ENCODE peak calls at places on chromosomes 11 and 22, in six cellular contexts. G is H1, K is GM12892, J is HepG2, C is K562, Y is GM12878. Z is an unnamed sample.

GRCh38 chr22:21585389-21585788 is 17.9 kb downstream of the UBE2L3 start:
- DNase-seq in G (no peak), K (no peak), J (no peak), C (no peak), Y (no peak), Z (no peak)

GRCh38 chr11:11608783-11609232 is 13.0 kb downstream of the GALNT18 start:
- DNase-seq in G (no peak), K (no peak), J (no peak), C (no peak), Y (no peak), Z (no peak)

GRCh38 chr22:42959472-42960145 is 55.3 kb downstream of the PACSIN2 start:
- DNase-seq in G (no peak), K (no peak), J (peak; percentile 92), C (peak; percentile 40), Y (no peak), Z (no peak)

GRCh38 chr22:38760477-38761201 is 4.8 kb upstream of the SUN2 start:
- DNase-seq in G (no peak), K (no peak), J (peak; percentile 21), C (no peak), Y (no peak), Z (no peak)

GRCh38 chr11:106030609-106031008 is 8.6 kb upstream of the MSANTD4 start:
- DNase-seq in G (no peak), K (no peak), J (no peak), C (no peak), Y (no peak), Z (no peak)

GRCh38 chr11:44889266-44889665 is 61.4 kb downstream of the TP53I11 start:
- DNase-seq in G (no peak), K (no peak), J (no peak), C (no peak), Y (no peak), Z (no peak)

GRCh38 chr11:134374171-134374570 is 37.9 kb downstream of the B3GAT1 start:
- DNase-seq in G (no peak), K (no peak), J (no peak), C (no peak), Y (no peak), Z (no peak)

GRCh38 chr22:43796567-43796966 is 15.5 kb downstream of the EFCAB6 start:
- DNase-seq in G (no peak), K (no peak), J (no peak), C (no peak), Y (no peak), Z (no peak)

GRCh38 chr11:126490261-126490660 is 134.8 kb downstream of the ST3GAL4 start:
- DNase-seq in G (no peak), K (no peak), J (no peak), C (no peak), Y (no peak), Z (no peak)

GRCh38 chr22:35777335-35777975 is 59.8 kb downstream of the APOL5 start:
- DNase-seq in G (no peak), K (no peak), J (no peak), C (no peak), Y (no peak), Z (no peak)

GRCh38 chr11:62755086-62755615 is 1.2 kb upstream of the ZBTB3 start:
- DNase-seq in G (no peak), K (no peak), J (peak; percentile 37), C (no peak), Y (no peak), Z (no peak)

GRCh38 chr11:63814383-63814736 is 1.1 kb downstream of the SPINDOC start:
- DNase-seq in G (no peak), K (no peak), J (no peak), C (no peak), Y (no peak), Z (no peak)

GRCh38 chr22:36568846-36569245 is 39.9 kb upstream of the EIF3D start:
- DNase-seq in G (no peak), K (no peak), J (no peak), C (no peak), Y (no peak), Z (no peak)

GRCh38 chr22:49361164-49361563 is 466.5 kb downstream of the BRD1 start:
- DNase-seq in G (no peak), K (no peak), J (no peak), C (no peak), Y (no peak), Z (no peak)

GRCh38 chr11:105838668-105839403 is 183.2 kb downstream of the MSANTD4 start:
- DNase-seq in G (no peak), K (no peak), J (no peak), C (no peak), Y (no peak), Z (no peak)

GRCh38 chr22:24146190-24146616 is 35.1 kb upstream of the SUSD2 start:
- DNase-seq in G (no peak), K (peak; percentile 53), J (peak; percentile 80), C (peak; percentile 41), Y (no peak), Z (peak; percentile 66)

GRCh38 chr11:125287467-125288232 is 123.1 kb downstream of the PKNOX2 start:
- DNase-seq in G (no peak), K (no peak), J (no peak), C (no peak), Y (no peak), Z (no peak)

GRCh38 chr11:59756845-59757244 is 1.7 kb downstream of the STX3 start:
- DNase-seq in G (no peak), K (no peak), J (no peak), C (peak; percentile 64), Y (no peak), Z (peak; percentile 19)

GRCh38 chr22:31345331-31346254 is 553 bp downstream of the PATZ1 start:
- DNase-seq in G (peak; percentile 53), K (peak; percentile 94), J (peak; percentile 70), C (peak; percentile 92), Y (peak; percentile 39), Z (peak; percentile 93)

GRCh38 chr22:41468381-41469217 is at the start of the genes ACO2 and PHF5A:
- DNase-seq in G (peak; percentile 85), K (peak; percentile 93), J (peak; percentile 96), C (peak; percentile 77), Y (peak; percentile 98), Z (peak; percentile 93)
- TF ChIP-seq POLR2A in G (peak; percentile 91), K (peak; percentile 74), J (peak; percentile 82), C (peak; percentile 83), Y (peak; percentile 81), Z (peak; percentile 61)

GRCh38 chr11:104104201-104104600 is 59.7 kb downstream of the PDGFD start:
- DNase-seq in G (no peak), K (no peak), J (no peak), C (no peak), Y (no peak), Z (no peak)
- TF ChIP-seq POLR2AphosphoS5 in G (no peak), K (no peak), J (no peak), C (no peak), Y (no peak), Z (no peak)

GRCh38 chr11:76185511-76185910 is 20.8 kb downstream of the WNT11 start:
- DNase-seq in G (no peak), K (no peak), J (no peak), C (no peak), Y (no peak), Z (no peak)
- TF ChIP-seq TAF1 in G (no peak), K (no peak), J (no peak), C (no peak), Y (no peak), Z (no peak)

GRCh38 chr11:20618083-20618482 is 18.7 kb downstream of the SLC6A5 start:
- DNase-seq in G (no peak), K (no peak), J (no peak), C (no peak), Y (no peak), Z (no peak)
- TF ChIP-seq POLR2A in G (no peak), K (no peak), J (no peak), C (no peak), Y (no peak), Z (no peak)

GRCh38 chr11:26719289-26719688 is 2.6 kb downstream of the SLC5A12 start:
- DNase-seq in G (no peak), K (no peak), J (no peak), C (no peak), Y (no peak), Z (no peak)
- TF ChIP-seq POLR2AphosphoS5 in G (no peak), K (no peak), J (no peak), C (no peak), Y (no peak), Z (no peak)

GRCh38 chr11:15216678-15217077 is 102.0 kb downstream of the INSC start:
- DNase-seq in G (no peak), K (no peak), J (no peak), C (peak; percentile 44), Y (no peak), Z (peak; percentile 19)
- TF ChIP-seq TAF1 in G (no peak), K (no peak), J (no peak), C (no peak), Y (no peak), Z (no peak)

GRCh38 chr11:72224587-72225410 is at the start of gene INPPL1:
- DNase-seq in G (no peak), K (no peak), J (no peak), C (peak; percentile 62), Y (no peak), Z (no peak)
- TF ChIP-seq POLR2A in G (peak; percentile 17), K (no peak), J (no peak), C (no peak), Y (peak; percentile 14), Z (no peak)

DNA sequence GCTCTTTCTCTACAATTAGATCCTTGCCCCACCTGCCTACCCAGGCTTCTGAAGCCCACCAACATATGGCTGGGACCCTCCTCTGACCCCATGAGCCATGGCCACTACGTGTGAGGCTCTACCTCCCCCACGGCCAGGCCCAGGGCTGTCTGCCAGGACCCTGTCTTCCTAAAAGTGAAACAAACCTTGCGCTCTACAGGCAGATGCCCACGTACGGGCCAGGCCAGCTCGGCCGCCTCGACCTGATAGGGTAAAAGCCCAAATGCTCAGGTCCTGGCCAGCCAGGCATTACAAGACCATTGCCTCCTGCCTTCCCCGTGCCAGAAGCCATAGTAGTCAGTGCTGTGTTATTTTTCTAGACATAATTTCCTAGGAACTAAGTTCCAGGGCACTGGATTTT is 1496.4 kb downstream of the BRD1 start:
- DNase-seq in G (no peak), K (no peak), J (no peak), C (no peak), Y (no peak), Z (no peak)
- TF ChIP-seq POLR2AphosphoS5 in G (no peak), K (no peak), J (no peak), C (no peak), Y (no peak), Z (no peak)

GRCh38 chr11:118056806-118057205 is 20.1 kb upstream of the TMPRSS4 start:
- DNase-seq in G (no peak), K (no peak), J (no peak), C (no peak), Y (no peak), Z (no peak)
- TF ChIP-seq TAF1 in G (no peak), K (no peak), J (no peak), C (no peak), Y (no peak), Z (no peak)

DNA sequence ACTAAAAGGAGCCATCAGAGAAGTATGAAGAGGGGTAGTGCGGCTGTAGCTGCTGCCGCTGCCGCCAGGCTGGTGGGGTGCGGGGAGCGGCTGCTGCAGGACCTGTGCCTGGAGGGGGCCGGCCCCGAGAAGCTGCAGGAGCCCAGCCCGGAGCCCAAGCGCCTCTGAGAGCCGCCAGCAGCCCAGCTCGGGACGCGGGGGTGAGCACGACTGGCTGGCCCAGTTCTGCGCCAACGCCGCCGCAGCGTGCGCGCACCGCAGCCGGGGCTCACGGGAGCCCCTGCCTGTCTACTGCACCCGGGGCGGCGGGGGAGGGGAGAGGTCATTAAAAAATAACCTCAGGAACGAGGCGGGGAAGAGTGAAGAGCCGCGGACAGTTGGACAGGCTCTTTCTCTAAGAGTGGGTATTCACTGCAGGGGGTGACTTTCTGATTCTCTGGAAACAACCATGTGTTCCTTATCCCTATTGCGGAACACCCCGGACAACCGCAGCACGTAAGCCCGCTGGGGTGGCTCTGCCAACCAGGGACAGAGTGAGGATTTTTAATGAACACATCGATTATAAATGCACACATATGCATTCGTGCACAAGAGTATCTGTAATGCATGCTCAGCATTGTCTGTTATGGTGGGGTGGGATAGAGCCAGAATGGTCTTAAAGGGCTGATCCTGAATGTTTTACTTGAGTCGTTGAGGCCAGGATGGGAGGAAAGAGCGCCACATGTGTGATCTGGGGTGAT is 459 bp downstream of the GAS2 start:
- DNase-seq in G (peak; percentile 19), K (no peak), J (peak; percentile 53), C (no peak), Y (no peak), Z (peak; percentile 25)
- TF ChIP-seq POLR2A in G (no peak), K (no peak), J (peak; percentile 64), C (no peak), Y (peak; percentile 65), Z (no peak)